ENCODE peak calls at places on chromosome X, in five cellular contexts. S, T, V, B and A are unnamed samples.

GRCh38 chrX:30637874-30638793 is 15.1 kb upstream of the GK start:
- DNase-seq in T (no peak), S (no peak), V (no peak), B (no peak), A (no peak)

GRCh38 chrX:118973389-118974087 is 880 bp upstream of the LONRF3 start:
- DNase-seq in V (peak; percentile 4), T (no peak), B (no peak), S (no peak), A (peak; percentile 45)

GRCh38 chrX:132333351-132333750 is 114.1 kb upstream of the RAP2C start:
- DNase-seq in B (no peak), T (no peak), V (no peak), S (no peak), A (no peak)

GRCh38 chrX:55648434-55648833 is 25.2 kb downstream of the FOXR2 start:
- DNase-seq in T (no peak), V (no peak), B (no peak), S (no peak), A (no peak)

GRCh38 chrX:129791961-129792570 is 12.3 kb downstream of the SASH3 start:
- DNase-seq in S (no peak), T (no peak), V (no peak), B (no peak), A (no peak)

GRCh38 chrX:107675823-107676555 is 47.7 kb downstream of the PRPS1 start:
- DNase-seq in B (peak; percentile 62), S (no peak), V (no peak), T (no peak), A (no peak)

GRCh38 chrX:152641996-152642395 is 4.3 kb downstream of the GABRQ start:
- DNase-seq in T (no peak), B (no peak), V (peak; percentile 4), S (no peak), A (no peak)

GRCh38 chrX:88612870-88613329 is 134.1 kb upstream of the CPXCR1 start:
- DNase-seq in V (no peak), T (no peak), S (no peak), B (no peak), A (no peak)

GRCh38 chrX:37349131-37350033 is at the start of gene PRRG1:
- DNase-seq in S (no peak), T (no peak), V (peak; percentile 75), B (peak; percentile 86), A (peak; percentile 84)

GRCh38 chrX:96563663-96564062 is 121.0 kb upstream of the DIAPH2 start:
- DNase-seq in S (no peak), B (no peak), V (no peak), T (no peak), A (no peak)

GRCh38 chrX:38175140-38175539 is 45.5 kb downstream of the SRPX start:
- DNase-seq in V (peak; percentile 20), T (no peak), B (peak; percentile 19), S (no peak), A (no peak)

GRCh38 chrX:66489339-66489738 is 149.5 kb downstream of the EDA2R start:
- DNase-seq in T (no peak), B (no peak), S (no peak), V (peak; percentile 0), A (no peak)

GRCh38 chrX:47483310-47484268 is 567 bp upstream of the ZNF41 start:
- DNase-seq in B (peak; percentile 28), T (no peak), S (no peak), V (peak; percentile 27), A (peak; percentile 41)

GRCh38 chrX:15500497-15500966 is at the start of gene BMX:
- DNase-seq in V (no peak), B (no peak), T (no peak), S (no peak), A (no peak)

GRCh38 chrX:48492293-48492910 is 16.4 kb upstream of the PORCN start:
- DNase-seq in S (no peak), V (peak; percentile 64), T (no peak), B (peak; percentile 29), A (no peak)

GRCh38 chrX:108439961-108440696 is 491 bp downstream of the COL4A5 start:
- DNase-seq in V (peak; percentile 32), T (no peak), B (no peak), S (no peak), A (no peak)

GRCh38 chrX:18983711-18984380 is at the start of gene PHKA2:
- DNase-seq in V (peak; percentile 57), T (no peak), B (no peak), S (peak; percentile 68), A (peak; percentile 82)

GRCh38 chrX:71667328-71668247 is at the start of gene LOC101059915:
- DNase-seq in V (no peak), T (no peak), S (no peak), B (no peak), A (no peak)

GRCh38 chrX:148865237-148865636 is 364.8 kb downstream of the AFF2 start:
- DNase-seq in V (no peak), B (no peak), T (no peak), S (no peak), A (no peak)

GRCh38 chrX:42771836-42772335 is 6.1 kb downstream of the PPP1R2C start:
- DNase-seq in T (no peak), V (peak; percentile 49), B (no peak), S (no peak), A (no peak)

GRCh38 chrX:66012094-66012534 is 27.8 kb downstream of the VSIG4 start:
- DNase-seq in T (no peak), V (no peak), S (no peak), B (no peak), A (no peak)

GRCh38 chrX:39871648-39872047 is 226.1 kb downstream of the BCOR start:
- DNase-seq in B (no peak), V (no peak), S (no peak), T (no peak), A (no peak)

GRCh38 chrX:49172280-49172780 is 632 bp downstream of the PLP2 start:
- DNase-seq in T (no peak), S (peak; percentile 79), B (peak; percentile 39), V (peak; percentile 70), A (peak; percentile 81)

GRCh38 chrX:102808336-102808735 is 87.8 kb downstream of the GPRASP3 start:
- DNase-seq in B (no peak), V (peak; percentile 61), T (no peak), S (no peak), A (no peak)